ENCODE peak calls at places on chromosome 10, in four cellular contexts. X, C, Q and L are unnamed samples.

GRCh38 chr10:80498833-80499671 is 38.6 kb upstream of the SH2D4B start:
- DNase-seq in X (no peak), C (peak), Q (peak), L (peak)

GRCh38 chr10:33697016-33697415 is 362.5 kb upstream of the NRP1 start:
- DNase-seq in X (no peak), C (no peak), Q (no peak), L (no peak)

GRCh38 chr10:11510714-11511113 is 100.7 kb downstream of the USP6NL start:
- DNase-seq in X (no peak), C (no peak), Q (no peak), L (no peak)

GRCh38 chr10:124535731-124536495 is 74.3 kb downstream of the LHPP start:
- DNase-seq in X (no peak), C (no peak), Q (no peak), L (no peak)

GRCh38 chr10:123852411-123852951 is 39.1 kb downstream of the CPXM2 start:
- DNase-seq in X (peak), C (no peak), Q (no peak), L (no peak)

GRCh38 chr10:69715899-69716606 is 85.7 kb upstream of the COL13A1 start:
- DNase-seq in X (no peak), C (no peak), Q (no peak), L (no peak)

GRCh38 chr10:124551097-124551496 is 89.5 kb downstream of the LHPP start:
- DNase-seq in X (no peak), C (no peak), Q (no peak), L (no peak)

GRCh38 chr10:277963-278362 is 142.7 kb downstream of the ZMYND11 start:
- DNase-seq in X (no peak), C (no peak), Q (no peak), L (no peak)

GRCh38 chr10:101467286-101467770 is 113.4 kb downstream of the BTRC start:
- DNase-seq in X (no peak), C (peak), Q (peak), L (peak)

GRCh38 chr10:11578802-11579255 is 32.6 kb downstream of the USP6NL start:
- DNase-seq in X (no peak), C (no peak), Q (no peak), L (no peak)

GRCh38 chr10:131445623-131446022 is 134.1 kb upstream of the TCERG1L start:
- DNase-seq in X (peak), C (no peak), Q (no peak), L (no peak)

GRCh38 chr10:31304261-31304970 is 14.6 kb upstream of the ZEB1 start:
- DNase-seq in X (no peak), C (no peak), Q (peak), L (no peak)

GRCh38 chr10:3564599-3564998 is 220.4 kb downstream of the KLF6 start:
- DNase-seq in X (no peak), C (no peak), Q (no peak), L (no peak)

GRCh38 chr10:119500796-119501195 is 41.7 kb downstream of the RGS10 start:
- DNase-seq in X (no peak), C (no peak), Q (no peak), L (no peak)

GRCh38 chr10:127694580-127695193 is 42.3 kb upstream of the FOXI2 start:
- DNase-seq in X (peak), C (peak), Q (peak), L (peak)

GRCh38 chr10:2244476-2244875 is 507.2 kb upstream of the ADARB2 start:
- DNase-seq in X (no peak), C (no peak), Q (no peak), L (no peak)

GRCh38 chr10:112471878-112472487 is 25.0 kb downstream of the VTI1A start:
- DNase-seq in X (peak), C (peak), Q (peak), L (peak)

GRCh38 chr10:16612148-16612742 is 90.6 kb upstream of the C1QL3 start:
- DNase-seq in X (no peak), C (peak), Q (peak), L (no peak)

GRCh38 chr10:51297438-51297837 is 223.2 kb downstream of the PRKG1 start:
- DNase-seq in X (no peak), C (no peak), Q (no peak), L (no peak)

GRCh38 chr10:114685456-114685855 is 27.4 kb upstream of the ABLIM1 start:
- DNase-seq in X (no peak), C (no peak), Q (no peak), L (no peak)

DNA sequence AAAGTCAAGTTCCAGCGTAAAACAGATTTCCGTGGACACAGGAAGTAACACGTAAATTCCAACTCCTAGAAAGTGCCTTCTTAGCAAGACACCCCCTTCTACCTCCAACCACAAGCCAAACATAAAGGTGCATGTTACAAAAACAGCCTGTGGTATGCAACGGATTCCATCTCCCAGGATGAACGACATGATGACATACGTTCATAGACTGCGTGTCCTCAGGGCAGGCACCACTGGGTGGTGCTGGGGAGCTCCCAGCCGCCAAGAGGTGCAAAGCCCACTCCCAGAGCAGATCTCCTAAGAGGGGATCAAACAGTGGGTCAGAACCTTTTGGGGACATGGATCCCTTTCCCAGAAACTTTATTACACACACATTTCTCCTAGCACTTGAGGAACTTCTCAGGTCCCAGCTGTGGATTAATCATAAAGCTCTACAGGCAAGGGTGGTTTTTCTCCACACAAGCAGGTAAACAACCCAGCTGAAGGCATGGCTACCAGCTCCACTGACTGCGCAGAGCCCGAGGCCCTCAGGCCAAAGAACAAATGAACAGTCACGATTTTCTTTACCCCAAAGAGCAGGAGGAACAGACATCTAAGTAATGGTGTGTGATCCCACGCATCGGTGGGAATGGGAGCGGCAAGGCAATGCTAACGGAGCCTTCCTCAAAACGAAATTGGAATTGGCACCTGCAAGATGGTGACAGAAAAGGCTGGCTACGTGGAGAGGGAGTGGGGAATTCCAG is 13.8 kb downstream of the PSAP start:
- DNase-seq in X (peak), C (peak), Q (peak), L (no peak)
- TF ChIP-seq FOSL1 in X (no peak), C (peak), Q (no peak), L (no peak)

GRCh38 chr10:68327889-68328786 is 3.7 kb upstream of the HNRNPH3 start:
- DNase-seq in X (no peak), C (no peak), Q (peak), L (peak)
- TF ChIP-seq YY1 in X (no peak), C (no peak), Q (no peak), L (no peak)

GRCh38 chr10:98963608-98964007 is 272.0 kb downstream of the HPSE2 start:
- DNase-seq in X (no peak), C (peak), Q (no peak), L (no peak)

GRCh38 chr10:98957801-98958200 is 277.9 kb downstream of the HPSE2 start:
- DNase-seq in X (no peak), C (no peak), Q (no peak), L (no peak)

GRCh38 chr10:98956576-98957260 is 278.9 kb downstream of the HPSE2 start:
- DNase-seq in X (no peak), C (no peak), Q (no peak), L (no peak)

DNA sequence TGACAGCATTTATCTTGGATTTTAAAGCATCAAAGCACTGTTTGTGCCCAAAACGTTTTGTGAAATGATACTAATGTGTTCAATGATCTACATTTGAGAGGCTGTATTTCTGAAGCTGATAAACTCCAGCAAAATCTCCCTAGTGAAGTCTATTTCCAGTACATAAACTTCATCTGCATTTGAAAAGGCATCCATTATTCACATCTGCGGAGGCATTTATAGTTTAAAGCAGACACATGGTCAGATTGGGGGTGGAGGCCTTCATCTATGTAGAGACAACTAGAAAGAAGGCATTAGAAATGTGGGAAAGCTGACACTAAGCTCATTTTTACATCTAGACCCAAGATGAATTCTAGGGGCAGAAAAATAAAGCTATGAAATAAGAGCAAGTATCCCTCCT is 276.2 kb downstream of the HPSE2 start:
- DNase-seq in X (no peak), C (no peak), Q (no peak), L (no peak)
- H3K27ac ChIP-seq in X (no peak), C (no peak), Q (no peak), L (no peak)

DNA sequence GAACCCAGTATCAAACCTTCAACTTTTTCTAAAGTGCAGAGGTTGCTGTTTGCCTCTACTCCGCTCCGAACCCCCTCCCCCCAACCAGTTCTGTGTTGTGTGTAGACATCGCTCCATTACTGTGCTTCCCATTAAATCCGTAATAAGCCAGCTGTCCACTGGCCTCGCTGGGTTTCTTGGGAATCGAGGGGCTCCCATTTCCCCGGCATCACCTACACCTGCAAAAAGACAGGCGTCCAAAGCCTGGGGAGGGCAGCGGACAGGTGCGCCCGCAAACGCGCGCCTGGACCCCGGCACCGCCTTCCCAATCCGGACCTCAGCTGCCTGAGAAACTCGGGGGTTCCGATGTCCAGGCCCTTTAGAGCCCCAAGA is 631 bp downstream of the RTKN2 start:
- DNase-seq in X (no peak), C (no peak), Q (no peak), L (no peak)
- TF ChIP-seq FOSL1 in X (no peak), C (no peak), Q (no peak), L (no peak)

GRCh38 chr10:75430000-75430763 is 1.2 kb upstream of the LRMDA start:
- DNase-seq in X (no peak), C (peak), Q (peak), L (no peak)
- TF ChIP-seq YY1 in X (peak), C (no peak), Q (no peak), L (no peak)

GRCh38 chr10:104323085-104323484 is 15.2 kb downstream of the ITPRIP start:
- DNase-seq in X (no peak), C (no peak), Q (no peak), L (no peak)
- H3K27ac ChIP-seq in X (no peak), C (no peak), Q (no peak), L (no peak)

GRCh38 chr10:129883637-129884389 is 80.3 kb downstream of the EBF3 start:
- DNase-seq in X (no peak), C (no peak), Q (no peak), L (no peak)

GRCh38 chr10:129883029-129883428 is 81.0 kb downstream of the EBF3 start:
- DNase-seq in X (no peak), C (no peak), Q (no peak), L (no peak)

GRCh38 chr10:129877773-129878371 is 86.2 kb downstream of the EBF3 start:
- DNase-seq in X (peak), C (peak), Q (peak), L (no peak)

GRCh38 chr10:129881641-129882040 is 82.4 kb downstream of the EBF3 start:
- DNase-seq in X (no peak), C (no peak), Q (no peak), L (no peak)

GRCh38 chr10:129880191-129880590 is 83.9 kb downstream of the EBF3 start:
- DNase-seq in X (no peak), C (no peak), Q (no peak), L (no peak)
- TF ChIP-seq FOSL1 in X (no peak), C (no peak), Q (no peak), L (no peak)

GRCh38 chr10:98556061-98556460 is 109.3 kb upstream of the HPS1 start:
- DNase-seq in X (no peak), C (no peak), Q (no peak), L (no peak)

GRCh38 chr10:98560585-98560984 is 113.8 kb upstream of the HPS1 start:
- DNase-seq in X (no peak), C (no peak), Q (no peak), L (no peak)

DNA sequence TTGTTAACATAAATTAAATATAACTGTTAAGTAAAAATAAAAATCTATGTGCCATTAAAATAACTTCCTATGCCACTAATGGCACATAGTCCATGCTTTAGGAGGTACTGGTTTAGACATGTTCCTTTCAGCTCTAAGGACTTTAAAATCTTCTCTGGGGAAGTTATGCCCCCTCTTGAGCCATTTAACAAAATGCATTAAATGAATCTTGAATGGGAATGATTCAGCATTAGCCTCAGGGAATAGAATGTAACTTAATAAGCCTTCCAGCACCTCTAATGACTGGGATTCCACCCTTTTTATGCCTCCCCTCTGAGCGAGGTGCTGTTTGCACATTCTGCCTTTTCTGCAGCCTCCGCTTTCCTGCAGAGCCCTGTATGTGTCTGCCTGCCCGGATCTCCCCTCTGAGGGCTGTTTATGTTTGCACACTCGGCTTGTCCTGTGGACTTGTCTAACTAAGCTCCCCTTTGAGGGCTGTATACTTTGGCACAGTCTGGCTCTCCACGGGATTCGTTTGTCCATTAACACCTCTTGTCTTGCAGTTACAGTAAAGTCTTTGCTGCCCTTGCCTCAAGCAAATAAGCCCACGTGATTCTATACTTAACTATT is 108.4 kb upstream of the HPS1 start:
- DNase-seq in X (no peak), C (no peak), Q (no peak), L (no peak)
- TF ChIP-seq YY1 in X (no peak), C (no peak), Q (no peak), L (no peak)

GRCh38 chr10:110901954-110902819 is 16.8 kb downstream of the BBIP1 start:
- DNase-seq in X (no peak), C (peak), Q (no peak), L (peak)
- H3K27ac ChIP-seq in X (no peak), C (no peak), Q (no peak), L (no peak)

DNA sequence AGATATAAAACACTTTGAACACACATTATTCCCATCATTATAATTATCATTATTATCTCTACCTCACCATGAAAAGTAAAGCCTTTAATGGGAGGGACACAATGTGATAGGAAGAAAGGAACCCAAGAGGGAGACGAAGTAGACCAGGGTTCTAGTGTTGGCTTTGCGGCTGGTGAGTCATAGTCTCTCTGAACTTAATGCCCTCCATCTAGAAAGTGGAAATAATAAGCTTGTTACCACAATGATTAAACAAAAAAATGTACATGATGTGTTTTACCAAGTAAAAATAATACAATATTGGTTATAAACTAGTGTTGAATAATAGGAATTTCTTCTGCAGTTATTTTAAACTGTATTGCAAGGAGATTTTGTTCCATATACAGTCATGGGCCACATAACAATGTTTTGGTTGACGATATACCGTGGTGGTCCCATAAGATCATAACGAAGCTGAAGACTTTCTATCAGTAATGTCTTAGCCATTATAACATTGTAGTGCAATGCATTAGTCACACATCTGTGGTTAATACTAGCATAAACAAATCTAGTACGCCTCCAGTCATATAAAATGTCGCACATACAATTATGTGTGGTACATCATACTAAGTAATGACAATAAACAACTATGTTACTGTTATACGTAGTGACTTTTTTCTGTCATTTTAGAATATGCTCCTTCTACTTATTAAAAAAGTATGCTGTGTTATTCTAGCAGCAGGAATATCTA is 450.6 kb upstream of the SORCS1 start:
- DNase-seq in X (no peak), C (no peak), Q (no peak), L (no peak)
- TF ChIP-seq FOSL1 in X (no peak), C (no peak), Q (no peak), L (no peak)